ENCODE peak calls at places on chromosomes 11 and 22, in five cellular contexts. M, R, B, H and W are unnamed samples. For H3K4me1 and H3K27me3, the result is how much of the 10 kb centered on the place peaks cover.

GRCh38 chr11:47565340-47566165 is at the start of gene PTPMT1:
- DNase-seq in M (peak), R (peak), B (peak), H (peak), W (peak)

GRCh38 chr22:23197836-23198235 is 17.5 kb downstream of the BCR start:
- DNase-seq in M (no peak), R (no peak), B (no peak), H (no peak), W (no peak)

GRCh38 chr22:39360242-39360641 is 10.5 kb downstream of the SYNGR1 start:
- DNase-seq in M (no peak), R (no peak), B (no peak), H (no peak), W (no peak)

GRCh38 chr11:81569999-81570398 is 1163.7 kb downstream of the FAM181B start:
- DNase-seq in M (no peak), R (no peak), B (no peak), H (no peak), W (no peak)

GRCh38 chr11:111542606-111543275 is 2.2 kb downstream of the LAYN start:
- DNase-seq in M (no peak), R (no peak), B (no peak), H (no peak), W (no peak)

GRCh38 chr11:131278472-131278871 is 91.9 kb upstream of the NTM start:
- DNase-seq in M (no peak), R (no peak), B (no peak), H (no peak), W (no peak)

GRCh38 chr11:118114266-118114665 is 27.5 kb upstream of the SMIM35 start:
- DNase-seq in M (no peak), R (no peak), B (no peak), H (no peak), W (no peak)

GRCh38 chr22:33013051-33013450 is 45.1 kb downstream of the SYN3 start:
- DNase-seq in M (no peak), R (no peak), B (no peak), H (no peak), W (no peak)

GRCh38 chr11:77287615-77288273 is 13.7 kb downstream of the GDPD4 start:
- DNase-seq in M (no peak), R (no peak), B (no peak), H (no peak), W (no peak)

GRCh38 chr11:34149786-34150185 is 44.4 kb downstream of the NAT10 start:
- DNase-seq in M (no peak), R (no peak), B (no peak), H (no peak), W (peak)

GRCh38 chr11:75325713-75326438 is 25.6 kb downstream of the ARRB1 start:
- DNase-seq in M (no peak), R (peak), B (no peak), H (peak), W (no peak)

GRCh38 chr11:128985880-128986279 is 43.2 kb upstream of the TP53AIP1 start:
- DNase-seq in M (no peak), R (no peak), B (no peak), H (no peak), W (no peak)

GRCh38 chr11:10975287-10975721 is 117.5 kb upstream of the ZBED5 start:
- DNase-seq in M (no peak), R (no peak), B (no peak), H (no peak), W (peak)

GRCh38 chr11:11378184-11378940 is 25.3 kb upstream of the CSNK2A3 start:
- DNase-seq in M (no peak), R (no peak), B (no peak), H (no peak), W (no peak)

GRCh38 chr22:17477401-17477833 is 85.9 kb upstream of the SLC25A18 start:
- DNase-seq in M (no peak), R (no peak), B (no peak), H (peak), W (no peak)

GRCh38 chr11:78319453-78319955 is 98.1 kb downstream of the GAB2 start:
- DNase-seq in M (no peak), R (no peak), B (peak), H (no peak), W (no peak)

GRCh38 chr11:66546966-66547661 is 411 bp downstream of the ACTN3 start:
- DNase-seq in M (no peak), R (no peak), B (no peak), H (no peak), W (no peak)

GRCh38 chr11:29025001-29025400 is 916.8 kb downstream of the METTL15 start:
- DNase-seq in M (no peak), R (no peak), B (no peak), H (no peak), W (no peak)

DNA sequence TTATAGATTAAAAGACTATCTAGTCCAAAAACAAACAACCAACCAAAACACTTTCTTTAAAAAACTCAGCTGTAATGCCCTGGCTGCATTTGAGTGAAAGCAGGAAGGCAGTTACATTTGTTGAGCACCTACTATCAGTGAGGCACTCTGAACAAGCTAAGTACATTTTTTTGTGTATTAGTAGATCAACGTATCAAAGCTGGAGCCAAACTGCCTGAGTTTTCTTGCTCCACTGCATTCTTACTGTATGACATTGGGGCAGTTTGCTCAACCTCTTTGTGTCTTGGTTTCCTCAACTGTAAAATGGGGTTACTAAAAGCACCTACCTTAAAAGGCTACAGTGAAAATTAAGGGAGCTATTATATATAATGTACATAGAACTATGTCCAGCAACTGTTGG is 22.0 kb downstream of the COA4 start:
- DNase-seq in M (no peak), R (no peak), B (no peak), H (no peak), W (no peak)
- H3K4me1 ChIP-seq in M (under half), R (under half), B (under half), H (under half), W (under half)

DNA sequence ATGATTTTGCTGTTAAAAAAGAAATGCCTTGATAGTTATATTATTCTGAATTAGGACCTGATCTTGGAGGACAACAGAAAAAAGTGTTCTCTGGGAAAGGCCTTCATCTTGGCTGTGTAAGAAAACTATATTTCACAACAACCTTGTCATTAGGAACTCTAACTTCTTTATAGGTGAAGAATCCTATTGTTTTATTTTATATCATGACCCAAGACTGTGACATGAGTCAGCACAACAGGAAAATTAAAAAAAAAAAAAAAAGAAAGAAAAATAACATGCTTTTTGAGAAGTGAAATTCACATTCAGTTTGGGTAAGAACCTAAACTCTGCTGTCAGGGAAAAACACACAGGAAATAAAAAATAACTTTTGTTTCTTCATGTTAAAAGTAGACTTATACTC is 11.7 kb upstream of the FOLR2 start:
- DNase-seq in M (no peak), R (no peak), B (no peak), H (no peak), W (no peak)
- H3K27me3 ChIP-seq in M (under half), R (under half), B (under half), H (under half), W (under half)

GRCh38 chr11:22703561-22703960 is 37.1 kb downstream of the GAS2 start:
- DNase-seq in M (no peak), R (no peak), B (no peak), H (no peak), W (no peak)
- H3K4me1 ChIP-seq in M (under half), R (under half), B (under half), H (under half), W (under half)

GRCh38 chr11:72119188-72119587 is 6.7 kb upstream of the ANAPC15 start:
- DNase-seq in M (no peak), R (no peak), B (no peak), H (no peak), W (no peak)

GRCh38 chr11:72112541-72113136 is at the start of gene ANAPC15:
- DNase-seq in M (peak), R (peak), B (peak), H (peak), W (peak)

GRCh38 chr11:72114570-72114969 is 2.1 kb upstream of the ANAPC15 start:
- DNase-seq in M (no peak), R (no peak), B (no peak), H (no peak), W (no peak)

GRCh38 chr11:72113170-72113808 is 794 bp upstream of the ANAPC15 start:
- DNase-seq in M (no peak), R (no peak), B (no peak), H (no peak), W (no peak)

GRCh38 chr11:72116019-72116755 is 3.7 kb upstream of the ANAPC15 start:
- DNase-seq in M (no peak), R (no peak), B (no peak), H (no peak), W (no peak)
- H3K27me3 ChIP-seq in M (under half), R (under half), B (under half), H (under half), W (under half)

GRCh38 chr11:115226556-115226955 is 277.7 kb downstream of the CADM1 start:
- DNase-seq in M (no peak), R (no peak), B (no peak), H (no peak), W (no peak)
- H3K4me1 ChIP-seq in M (under half), R (under half), B (under half), H (under half), W (under half)

DNA sequence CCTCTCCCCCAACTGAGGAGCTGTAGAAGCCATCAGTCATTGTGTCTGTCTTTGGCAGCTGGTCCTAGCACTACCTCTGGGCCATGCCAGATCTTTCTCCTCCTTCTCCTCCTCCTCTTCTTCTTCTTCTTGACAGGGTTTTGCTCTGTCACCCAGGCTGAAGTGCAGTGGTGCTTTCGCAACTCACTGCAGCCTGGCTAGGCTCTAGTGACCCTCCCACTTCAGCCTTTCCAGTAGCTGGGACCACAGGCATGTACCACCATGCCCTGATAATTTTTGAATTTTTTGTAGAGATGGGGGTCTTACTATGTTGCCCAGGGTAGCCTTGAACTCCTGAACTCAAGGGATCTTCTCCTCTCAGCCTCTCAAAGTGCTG is 50.1 kb upstream of the SHANK2 start:
- DNase-seq in M (no peak), R (no peak), B (no peak), H (no peak), W (no peak)
- H3K27me3 ChIP-seq in M (under half), R (under half), B (under half), H (under half), W (under half)

GRCh38 chr22:29885610-29886009 is 2.6 kb downstream of the MTMR3 start:
- DNase-seq in M (no peak), R (no peak), B (no peak), H (no peak), W (no peak)
- H3K4me1 ChIP-seq in M (under half), R (under half), B (under half), H (under half), W (under half)

DNA sequence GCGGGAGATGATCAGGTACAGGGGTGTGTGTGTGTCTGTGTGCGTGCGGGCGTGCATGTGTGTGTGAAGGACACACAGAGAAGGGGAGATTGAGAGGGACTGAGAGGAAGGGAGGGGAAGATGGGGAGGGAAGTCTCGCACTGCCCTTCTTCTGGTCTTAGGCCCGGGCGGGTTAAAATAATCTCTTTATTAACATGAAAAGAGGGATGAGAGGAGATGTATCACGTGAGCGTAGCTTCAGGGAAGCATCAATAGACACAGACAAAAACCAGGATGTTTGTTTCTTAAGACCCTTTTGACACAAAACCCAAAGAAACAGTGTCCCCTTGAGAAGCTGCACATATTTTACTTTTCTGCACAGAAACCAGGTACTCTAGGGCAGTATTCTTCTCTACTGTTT is 347.3 kb downstream of the BRD1 start:
- DNase-seq in M (no peak), R (no peak), B (no peak), H (no peak), W (peak)
- H3K27me3 ChIP-seq in M (under half), R (under half), B (under half), H (under half), W (under half)